ENCODE peak calls at places on chromosomes 11 and 22, in nine cellular contexts. G, H, A, D, J, Q, B, S and Y are unnamed samples.

GRCh38 chr11:80163441-80163840 is 722.6 kb upstream of the TENM4 start:
- DNase-seq in G (peak), H (no peak), A (no peak), D (no peak), J (no peak), Q (no peak), B (no peak), S (no peak), Y (no peak)

GRCh38 chr22:46754110-46754799 is 8.2 kb upstream of the TBC1D22A start:
- DNase-seq in G (peak), H (no peak), A (peak), D (peak), J (peak), Q (no peak), B (peak), S (peak), Y (no peak)

GRCh38 chr11:122737951-122738693 is 82.6 kb downstream of the UBASH3B start:
- DNase-seq in G (peak), H (no peak), A (no peak), D (no peak), J (no peak), Q (no peak), B (no peak), S (no peak), Y (no peak)

GRCh38 chr22:48897638-48897954 is 930.1 kb downstream of the BRD1 start:
- DNase-seq in G (no peak), H (no peak), A (no peak), D (no peak), J (no peak), Q (no peak), B (no peak), S (no peak), Y (no peak)

GRCh38 chr11:123558536-123559315 is 95.7 kb downstream of the SCN3B start:
- DNase-seq in G (no peak), H (no peak), A (no peak), D (no peak), J (no peak), Q (no peak), B (no peak), S (no peak), Y (no peak)

GRCh38 chr22:48644108-48644507 is 1183.6 kb downstream of the BRD1 start:
- DNase-seq in G (no peak), H (no peak), A (no peak), D (no peak), J (no peak), Q (no peak), B (no peak), S (no peak), Y (no peak)

GRCh38 chr11:12232819-12233601 is 122.6 kb downstream of the MICAL2 start:
- DNase-seq in G (peak), H (no peak), A (no peak), D (no peak), J (no peak), Q (no peak), B (no peak), S (no peak), Y (no peak)

GRCh38 chr11:134014502-134014901 is 54.4 kb upstream of the JAM3 start:
- DNase-seq in G (no peak), H (no peak), A (no peak), D (no peak), J (no peak), Q (no peak), B (no peak), S (no peak), Y (no peak)

GRCh38 chr11:35088676-35089075 is 50.3 kb upstream of the CD44 start:
- DNase-seq in G (peak), H (no peak), A (no peak), D (no peak), J (no peak), Q (no peak), B (no peak), S (no peak), Y (no peak)

GRCh38 chr22:46196268-46196667 is 45.9 kb downstream of the PPARA start:
- DNase-seq in G (no peak), H (no peak), A (no peak), D (no peak), J (no peak), Q (no peak), B (no peak), S (no peak), Y (no peak)

GRCh38 chr11:112025682-112026081 is 474 bp downstream of the DLAT start:
- DNase-seq in G (no peak), H (no peak), A (no peak), D (no peak), J (no peak), Q (no peak), B (no peak), S (no peak), Y (no peak)

GRCh38 chr11:69352715-69353325 is 58.9 kb downstream of the MYEOV start:
- DNase-seq in G (peak), H (no peak), A (peak), D (peak), J (no peak), Q (no peak), B (no peak), S (peak), Y (no peak)

GRCh38 chr11:124536520-124536919 is 6.9 kb downstream of the OR8B12 start:
- DNase-seq in G (peak), H (no peak), A (no peak), D (no peak), J (peak), Q (no peak), B (no peak), S (peak), Y (no peak)

GRCh38 chr11:107050126-107050525 is 31.9 kb upstream of the GUCY1A2 start:
- DNase-seq in G (no peak), H (no peak), A (no peak), D (no peak), J (no peak), Q (no peak), B (no peak), S (no peak), Y (no peak)

GRCh38 chr11:1970956-1971355 is 23.8 kb downstream of the MRPL23 start:
- DNase-seq in G (no peak), H (no peak), A (no peak), D (no peak), J (no peak), Q (no peak), B (no peak), S (peak), Y (no peak)

GRCh38 chr11:35419713-35420333 is 465 bp upstream of the SLC1A2 start:
- DNase-seq in G (no peak), H (no peak), A (no peak), D (no peak), J (no peak), Q (no peak), B (no peak), S (no peak), Y (no peak)

GRCh38 chr11:19980957-19981669 is 179.2 kb downstream of the DBX1 start:
- DNase-seq in G (no peak), H (no peak), A (no peak), D (no peak), J (no peak), Q (no peak), B (no peak), S (peak), Y (no peak)

GRCh38 chr11:18064035-18064434 is 18.0 kb upstream of the TPH1 start:
- DNase-seq in G (no peak), H (no peak), A (no peak), D (no peak), J (no peak), Q (no peak), B (no peak), S (no peak), Y (no peak)

GRCh38 chr22:46387748-46388147 is 52.2 kb downstream of the TRMU start:
- DNase-seq in G (no peak), H (no peak), A (no peak), D (no peak), J (no peak), Q (no peak), B (no peak), S (no peak), Y (no peak)

GRCh38 chr22:24402460-24403192 is 24.8 kb upstream of the ADORA2A start:
- DNase-seq in G (peak), H (no peak), A (peak), D (peak), J (peak), Q (no peak), B (peak), S (peak), Y (no peak)

GRCh38 chr11:69209038-69209350 is 53.3 kb downstream of the SMIM38 start:
- DNase-seq in G (no peak), H (no peak), A (no peak), D (no peak), J (no peak), Q (no peak), B (no peak), S (peak), Y (no peak)